ENCODE peak calls at places on chromosomes 2 and 18, in five cellular contexts. L is breast epithelium, G is fibroblast of pulmonary artery, Z is mammary epithelial cell, V is coronary artery. X is an unnamed sample.

GRCh38 chr2:4122751-4123150 is 419.4 kb downstream of the DCDC2C start:
- DNase-seq in Z (no peak), V (no peak), G (no peak), L (no peak), X (no peak)

GRCh38 chr18:44518666-44519065 is 162.0 kb upstream of the SETBP1 start:
- DNase-seq in G (peak), V (no peak), Z (peak), L (no peak), X (no peak)

GRCh38 chr2:222448806-222449205 is 24.5 kb downstream of the SGPP2 start:
- DNase-seq in V (no peak), Z (peak), G (peak), L (no peak), X (peak)

GRCh38 chr18:48326901-48327675 is 82.1 kb downstream of the ZBTB7C start:
- DNase-seq in G (peak), V (no peak), Z (peak), L (no peak), X (peak)

GRCh38 chr18:79544386-79544963 is 135.1 kb upstream of the CTDP1 start:
- DNase-seq in L (no peak), Z (no peak), V (no peak), G (no peak), X (no peak)

GRCh38 chr2:44569397-44569970 is 207.7 kb downstream of the CAMKMT start:
- DNase-seq in G (no peak), Z (no peak), V (no peak), L (no peak), X (no peak)

GRCh38 chr2:149021761-149022160 is 16.7 kb upstream of the LYPD6B start:
- DNase-seq in V (no peak), L (no peak), Z (no peak), G (no peak), X (no peak)

GRCh38 chr2:216281881-216282280 is 90.4 kb downstream of the MARCHF4 start:
- DNase-seq in Z (no peak), V (no peak), L (no peak), G (no peak), X (peak)

GRCh38 chr2:25312958-25313710 is 28.6 kb downstream of the DNMT3A start:
- DNase-seq in G (no peak), Z (no peak), L (no peak), V (no peak), X (no peak)

GRCh38 chr2:98155721-98156120 is 68.8 kb downstream of the VWA3B start:
- DNase-seq in Z (peak), L (no peak), V (no peak), G (no peak), X (no peak)

GRCh38 chr2:98158305-98158704 is 71.3 kb downstream of the VWA3B start:
- DNase-seq in V (no peak), L (no peak), G (no peak), Z (no peak), X (no peak)

GRCh38 chr2:98155291-98155690 is 68.3 kb downstream of the VWA3B start:
- DNase-seq in V (no peak), L (no peak), G (no peak), Z (no peak), X (no peak)

GRCh38 chr2:98160574-98160973 is 73.6 kb downstream of the VWA3B start:
- DNase-seq in L (no peak), G (no peak), V (no peak), Z (no peak), X (no peak)

GRCh38 chr2:98157557-98157956 is 70.6 kb downstream of the VWA3B start:
- DNase-seq in G (no peak), L (no peak), Z (no peak), V (no peak), X (no peak)
- TF ChIP-seq CTCF in G (no peak), L (no peak), Z (no peak), V (no peak), X (no peak)

GRCh38 chr2:9657731-9658130 is 26.9 kb upstream of the YWHAQ start:
- DNase-seq in G (no peak), V (no peak), L (no peak), Z (no peak), X (no peak)
- TF ChIP-seq CTCF in G (peak), V (no peak), L (no peak), Z (no peak), X (no peak)

DNA sequence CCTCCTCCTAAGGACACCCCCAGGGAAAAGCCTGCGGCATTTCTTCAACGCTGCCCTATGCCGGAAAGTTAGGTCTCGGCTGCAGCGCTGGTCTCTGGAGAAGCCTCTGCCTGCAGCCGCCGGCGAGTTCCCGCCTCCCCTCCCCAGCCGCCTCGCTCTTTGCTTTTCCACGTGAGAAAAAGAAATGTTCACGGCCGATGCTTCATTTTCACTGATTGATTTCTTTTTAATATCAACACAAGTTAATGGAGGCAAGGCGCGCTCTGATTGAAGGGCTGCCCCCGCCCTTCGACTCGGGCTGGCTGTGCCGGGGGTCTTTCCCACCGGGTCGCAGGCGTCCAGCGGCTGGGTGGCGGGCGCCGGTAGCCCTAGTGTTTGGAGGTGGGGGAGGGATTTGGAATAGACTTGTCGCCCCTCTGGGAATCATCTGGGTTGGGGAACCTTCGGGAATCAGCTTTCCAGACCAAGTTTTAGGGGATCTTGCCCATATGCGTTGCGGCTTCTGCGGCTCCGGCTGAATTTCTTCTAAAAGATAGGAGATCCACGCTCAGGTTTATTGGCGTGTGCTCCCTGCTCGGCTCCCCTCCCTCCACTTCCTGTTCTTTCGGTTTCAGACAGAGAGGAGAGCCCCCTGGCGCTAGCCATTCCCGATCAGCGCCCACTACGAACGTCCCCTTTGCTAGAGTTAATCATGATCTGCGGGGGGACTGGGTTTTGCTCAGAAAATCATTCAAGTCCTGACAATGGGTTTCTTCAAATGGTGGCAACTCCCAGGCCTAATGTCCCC is 4.1 kb downstream of the NRP2 start:
- DNase-seq in V (no peak), G (no peak), Z (no peak), L (no peak), X (peak)
- TF ChIP-seq CTCF in V (no peak), G (no peak), Z (no peak), L (no peak), X (no peak)

GRCh38 chr2:79235135-79235534 is 75.6 kb upstream of the REG3A start:
- DNase-seq in V (no peak), Z (no peak), L (no peak), G (no peak), X (no peak)
- TF ChIP-seq CTCF in V (no peak), Z (no peak), L (no peak), G (no peak), X (no peak)

GRCh38 chr18:72273025-72273424 is 271.1 kb downstream of the CBLN2 start:
- DNase-seq in L (no peak), Z (no peak), V (no peak), G (no peak), X (no peak)
- TF ChIP-seq CTCF in L (no peak), Z (no peak), V (no peak), G (no peak), X (no peak)

GRCh38 chr2:208407667-208408066 is 1.1 kb downstream of the PTH2R start:
- DNase-seq in V (no peak), G (peak), Z (no peak), L (no peak), X (peak)
- TF ChIP-seq CTCF in V (no peak), G (peak), Z (peak), L (no peak), X (peak)

GRCh38 chr2:235433860-235434259 is 60.0 kb upstream of the AGAP1 start:
- DNase-seq in G (peak), V (no peak), Z (no peak), L (peak), X (peak)
- TF ChIP-seq CTCF in G (no peak), V (no peak), Z (no peak), L (no peak), X (no peak)

X was measured in foreskin fibroblast.